ENCODE peak calls at places on chromosomes 7 and 10, in ten cellular contexts. L is epithelial cell of esophagus, D is B cell, T is endothelial cell, O is Calu3, V is AG09319, H is type B pancreatic cell, N is A549, E is brain microvascular endothelial cell, W is lower lobe of right lung. C is an unnamed sample.

GRCh38 chr7:158450476-158451124 is 137.0 kb downstream of the PTPRN2 start:
- DNase-seq in L (no peak), D (no peak), T (no peak), O (no peak), V (no peak), H (no peak), N (no peak), E (no peak), W (no peak), C (peak; percentile 72)

GRCh38 chr7:10316488-10316887 is 657.2 kb upstream of the PHF14 start:
- DNase-seq in L (no peak), D (no peak), T (no peak), O (no peak), V (no peak), H (no peak), N (no peak), E (no peak), W (no peak), C (no peak)

GRCh38 chr10:13961096-13961495 is 369.6 kb downstream of the FRMD4A start:
- DNase-seq in L (peak; percentile 43), D (no peak), T (no peak), O (no peak), V (peak; percentile 75), H (no peak), N (no peak), E (peak; percentile 90), W (no peak), C (no peak)

GRCh38 chr10:73920084-73920483 is 9.2 kb downstream of the PLAU start:
- DNase-seq in L (peak; percentile 97), D (peak; percentile 61), T (no peak), O (no peak), V (no peak), H (no peak), N (no peak), E (no peak), W (no peak), C (no peak)

GRCh38 chr10:132696204-132696603 is 89.7 kb downstream of the NKX6-2 start:
- DNase-seq in L (no peak), D (no peak), T (no peak), O (no peak), V (no peak), H (peak; percentile 6), N (no peak), E (no peak), W (no peak), C (no peak)

GRCh38 chr7:111290419-111290818 is 199.5 kb downstream of the LRRN3 start:
- DNase-seq in L (no peak), D (no peak), T (no peak), O (no peak), V (no peak), H (no peak), N (no peak), E (no peak), W (no peak), C (no peak)

GRCh38 chr10:50855461-50855860 is 30.0 kb downstream of the A1CF start:
- DNase-seq in L (no peak), D (no peak), T (no peak), O (no peak), V (no peak), H (no peak), N (no peak), E (no peak), W (no peak), C (no peak)

GRCh38 chr7:77459311-77459726 is 43.2 kb upstream of the GSAP start:
- DNase-seq in L (no peak), D (no peak), T (no peak), O (no peak), V (no peak), H (no peak), N (peak; percentile 82), E (no peak), W (no peak), C (no peak)

GRCh38 chr10:28806951-28807759 is 129.8 kb downstream of the BAMBI start:
- DNase-seq in L (no peak), D (no peak), T (no peak), O (no peak), V (no peak), H (no peak), N (no peak), E (no peak), W (no peak), C (no peak)

DNA sequence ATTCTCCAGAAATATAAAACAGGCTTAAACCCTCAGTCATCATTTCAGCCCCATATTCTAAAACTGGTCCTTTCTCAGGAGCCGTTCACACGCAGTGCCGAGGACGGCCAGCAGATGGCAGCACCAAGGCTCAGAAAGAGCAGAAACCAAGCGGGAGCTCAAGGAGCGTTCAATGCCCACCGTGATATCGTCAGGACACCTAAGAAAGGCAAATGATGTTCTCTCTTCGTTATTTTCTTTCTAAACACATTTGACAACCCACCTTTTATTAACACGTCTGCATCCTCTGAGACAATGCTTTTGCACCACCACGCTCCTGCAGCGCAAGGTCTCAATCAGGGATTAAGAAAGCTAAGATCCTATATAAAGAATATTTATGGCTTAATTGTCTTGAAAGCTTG is 45.7 kb upstream of the RBM33 start:
- DNase-seq in L (peak; percentile 66), D (peak; percentile 82), T (peak; percentile 92), O (peak; percentile 88), V (peak; percentile 32), H (peak; percentile 85), N (peak; percentile 70), E (peak; percentile 72), W (peak; percentile 87), C (peak; percentile 94)
- TF ChIP-seq CTCF in L (peak; percentile 99), D (peak; percentile 99), T (peak; percentile 98), O (peak; percentile 87), V (peak; percentile 100), H (peak; percentile 99), N (peak; percentile 91), E (peak; percentile 98), W (peak; percentile 97), C (peak; percentile 98)

DNA sequence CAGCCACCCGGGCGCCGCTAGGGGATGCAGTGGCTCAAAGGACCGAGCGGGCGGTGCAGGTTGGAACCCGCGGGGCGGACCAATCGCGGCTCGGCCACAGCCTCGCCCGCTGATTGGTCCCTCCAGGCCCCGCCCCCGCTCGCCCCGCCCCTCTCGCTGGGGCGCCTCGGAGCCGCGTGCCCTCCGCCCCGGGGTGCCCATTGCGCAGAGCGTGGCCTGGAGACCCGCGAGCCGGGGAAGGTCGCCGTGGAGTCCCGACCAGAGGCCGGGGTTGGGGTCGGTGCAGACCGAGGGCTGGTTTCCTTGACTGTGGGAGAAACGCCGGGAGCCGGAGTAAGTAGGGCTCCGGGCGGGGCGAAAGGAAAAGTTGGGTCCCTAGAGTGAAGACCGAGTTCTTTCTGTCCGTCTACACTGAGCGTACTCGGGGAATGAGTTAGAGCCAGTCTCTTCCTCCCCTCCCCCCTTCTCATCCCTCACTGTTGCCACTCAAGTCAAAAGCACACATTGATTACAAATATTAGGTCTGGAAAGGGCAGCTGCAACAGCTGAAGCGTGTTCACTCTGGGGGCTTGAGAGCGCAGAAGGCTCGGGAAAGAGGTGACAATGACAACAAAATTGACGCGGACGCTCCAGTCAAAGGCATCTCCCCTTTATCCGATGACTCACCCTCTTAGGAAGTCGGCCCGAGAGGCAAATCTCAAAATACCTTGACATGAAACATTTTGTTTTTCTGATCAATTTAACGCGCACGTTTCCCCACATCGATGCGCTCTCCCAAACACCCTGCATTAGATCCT is 844 bp upstream of the GATA3 start:
- DNase-seq in L (peak; percentile 91), D (peak; percentile 50), T (peak; percentile 97), O (peak; percentile 95), V (peak; percentile 18), H (peak; percentile 93), N (peak; percentile 90), E (peak; percentile 34), W (peak; percentile 84), C (no peak)
- TF ChIP-seq CTCF in L (peak; percentile 80), D (no peak), T (peak; percentile 91), O (peak; percentile 76), V (peak; percentile 61), H (peak; percentile 87), N (peak; percentile 85), E (peak; percentile 70), W (peak; percentile 84), C (no peak)

DNA sequence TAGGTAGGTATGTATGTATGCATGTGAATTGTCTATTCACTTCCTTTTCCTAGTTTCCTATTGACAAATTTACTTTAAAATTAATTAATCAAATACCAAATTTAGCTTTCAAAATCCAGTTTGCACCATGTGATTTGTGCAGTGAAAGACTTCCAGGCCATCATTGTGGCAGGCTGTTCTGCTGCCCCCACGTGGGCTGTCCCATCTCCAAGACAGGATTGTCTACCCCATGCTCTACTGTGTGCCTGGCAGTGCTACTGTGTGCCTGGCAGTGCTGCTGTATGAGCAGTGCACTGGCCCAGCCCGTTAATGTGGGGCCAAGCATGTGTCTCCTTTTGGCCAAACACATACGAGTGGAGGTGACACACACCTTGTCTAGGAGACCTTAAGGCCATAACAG is 374.8 kb downstream of the GFRA1 start:
- DNase-seq in L (no peak), D (no peak), T (no peak), O (no peak), V (no peak), H (no peak), N (no peak), E (no peak), W (no peak), C (no peak)
- TF ChIP-seq CTCF in L (no peak), D (no peak), T (no peak), O (no peak), V (no peak), H (no peak), N (no peak), E (no peak), W (no peak), C (no peak)

GRCh38 chr7:148856891-148857290 is 27.2 kb downstream of the EZH2 start:
- DNase-seq in L (no peak), D (no peak), T (no peak), O (no peak), V (no peak), H (no peak), N (no peak), E (peak; percentile 14), W (no peak), C (no peak)

GRCh38 chr7:148854975-148855374 is 29.1 kb downstream of the EZH2 start:
- DNase-seq in L (no peak), D (no peak), T (no peak), O (no peak), V (no peak), H (no peak), N (no peak), E (no peak), W (no peak), C (no peak)

GRCh38 chr7:148858489-148858888 is 25.6 kb downstream of the EZH2 start:
- DNase-seq in L (no peak), D (no peak), T (no peak), O (no peak), V (no peak), H (no peak), N (no peak), E (no peak), W (no peak), C (no peak)

GRCh38 chr7:148852272-148852671 is 31.8 kb downstream of the EZH2 start:
- DNase-seq in L (no peak), D (no peak), T (no peak), O (no peak), V (no peak), H (no peak), N (no peak), E (peak; percentile 52), W (no peak), C (no peak)

GRCh38 chr7:148856035-148856881 is 27.8 kb downstream of the EZH2 start:
- DNase-seq in L (peak; percentile 73), D (peak; percentile 44), T (peak; percentile 45), O (peak; percentile 49), V (peak; percentile 4), H (no peak), N (peak; percentile 52), E (peak; percentile 29), W (no peak), C (no peak)
- TF ChIP-seq CTCF in L (peak; percentile 84), D (peak; percentile 85), T (peak; percentile 85), O (peak; percentile 75), V (peak; percentile 74), H (peak; percentile 76), N (peak; percentile 64), E (peak; percentile 81), W (peak; percentile 69), C (peak; percentile 62)

GRCh38 chr7:46651561-46652088 is 730.6 kb upstream of the IGFBP3 start:
- DNase-seq in L (peak; percentile 98), D (no peak), T (no peak), O (peak; percentile 86), V (no peak), H (no peak), N (no peak), E (no peak), W (no peak), C (no peak)
- TF ChIP-seq CTCF in L (no peak), D (no peak), T (no peak), O (no peak), V (no peak), H (no peak), N (no peak), E (no peak), W (no peak), C (no peak)